ENCODE peak calls at places on chromosomes 7 and 10, in eight cellular contexts. R is T-helper 9 cell; N is LoVo; Z is stromal cell of bone marrow; F is OCI-M1; E is CD4-positive, alpha-beta T cell; W is HT-29; T is cardiac muscle cell. S is an unnamed sample.

GRCh38 chr7:4531236-4531635 is 150.9 kb upstream of the FOXK1 start:
- DNase-seq in R (no peak), N (no peak), Z (no peak), F (no peak), E (no peak), W (no peak), T (no peak), S (no peak)

GRCh38 chr7:14381306-14381705 is 391.8 kb upstream of the ETV1 start:
- DNase-seq in R (no peak), N (no peak), Z (no peak), F (no peak), E (no peak), W (no peak), T (no peak), S (no peak)

GRCh38 chr10:48363617-48364355 is 57.3 kb downstream of the MAPK8 start:
- DNase-seq in R (no peak), N (peak), Z (peak), F (peak), E (peak), W (peak), T (peak), S (peak)

GRCh38 chr7:35699906-35700305 is 5.0 kb upstream of the HERPUD2 start:
- DNase-seq in R (no peak), N (no peak), Z (no peak), F (no peak), E (no peak), W (no peak), T (no peak), S (no peak)

GRCh38 chr10:35135861-35136260 is 9.2 kb downstream of the CREM start:
- DNase-seq in R (no peak), N (no peak), Z (no peak), F (no peak), E (no peak), W (no peak), T (no peak), S (no peak)

GRCh38 chr7:157149317-157149716 is 10.6 kb downstream of the UBE3C start:
- DNase-seq in R (no peak), N (no peak), Z (no peak), F (no peak), E (no peak), W (no peak), T (no peak), S (no peak)

GRCh38 chr7:64313740-64314491 is at the start of gene ZNF736:
- DNase-seq in R (peak), N (no peak), Z (peak), F (peak), E (peak), W (no peak), T (peak), S (peak)

GRCh38 chr7:132182992-132183391 is 393.3 kb downstream of the PLXNA4 start:
- DNase-seq in R (no peak), N (no peak), Z (no peak), F (no peak), E (no peak), W (no peak), T (no peak), S (no peak)

GRCh38 chr7:157457355-157458253 is 120.8 kb downstream of the DNAJB6 start:
- DNase-seq in R (no peak), N (no peak), Z (no peak), F (no peak), E (no peak), W (no peak), T (no peak), S (no peak)

GRCh38 chr10:22912763-22913389 is 15.0 kb upstream of the ARMC3 start:
- DNase-seq in R (no peak), N (no peak), Z (no peak), F (no peak), E (no peak), W (no peak), T (no peak), S (no peak)